ENCODE peak calls at places on chromosome 21, in four cellular contexts. One of them, this sample, is unnamed.

GRCh38 chr21:45334134-45334533 is 46.4 kb upstream of the POFUT2 start:
- DNase-seq in fibroblast of pulmonary artery: no peak
- DNase-seq in breast epithelium: no peak
- DNase-seq in psoas muscle: no peak
- DNase-seq in this sample: no peak

GRCh38 chr21:31366825-31367224 is 22.8 kb upstream of the TIAM1 start:
- DNase-seq in fibroblast of pulmonary artery: peak
- DNase-seq in breast epithelium: no peak
- DNase-seq in psoas muscle: no peak
- DNase-seq in this sample: no peak

GRCh38 chr21:37546949-37547614 is 180.5 kb downstream of the DYRK1A start:
- DNase-seq in fibroblast of pulmonary artery: no peak
- DNase-seq in breast epithelium: no peak
- DNase-seq in psoas muscle: no peak
- DNase-seq in this sample: no peak

GRCh38 chr21:31548688-31549087 is 110.8 kb upstream of the SOD1 start:
- DNase-seq in fibroblast of pulmonary artery: no peak
- DNase-seq in breast epithelium: no peak
- DNase-seq in psoas muscle: no peak
- DNase-seq in this sample: no peak

GRCh38 chr21:16420086-16420724 is 690.4 kb downstream of the USP25 start:
- DNase-seq in fibroblast of pulmonary artery: peak
- DNase-seq in breast epithelium: no peak
- DNase-seq in psoas muscle: peak
- DNase-seq in this sample: no peak

GRCh38 chr21:44054710-44055109 is 42.6 kb downstream of the TRAPPC10 start:
- DNase-seq in fibroblast of pulmonary artery: peak
- DNase-seq in breast epithelium: no peak
- DNase-seq in psoas muscle: no peak
- DNase-seq in this sample: no peak

GRCh38 chr21:15065381-15066230 is 806 bp upstream of the NRIP1 start:
- DNase-seq in fibroblast of pulmonary artery: peak
- DNase-seq in breast epithelium: peak
- DNase-seq in psoas muscle: peak
- DNase-seq in this sample: peak

GRCh38 chr21:17903029-17903806 is 84.1 kb upstream of the C21orf91 start:
- DNase-seq in fibroblast of pulmonary artery: peak
- DNase-seq in breast epithelium: no peak
- DNase-seq in psoas muscle: no peak
- DNase-seq in this sample: peak

GRCh38 chr21:33634254-33634653 is 7.3 kb downstream of the CRYZL1 start:
- DNase-seq in fibroblast of pulmonary artery: no peak
- DNase-seq in breast epithelium: no peak
- DNase-seq in psoas muscle: no peak
- DNase-seq in this sample: no peak

GRCh38 chr21:31282095-31282709 is 61.9 kb downstream of the TIAM1 start:
- DNase-seq in fibroblast of pulmonary artery: peak
- DNase-seq in breast epithelium: no peak
- DNase-seq in psoas muscle: no peak
- DNase-seq in this sample: no peak

GRCh38 chr21:45481566-45481965 is 60.7 kb downstream of the SLC19A1 start:
- DNase-seq in fibroblast of pulmonary artery: no peak
- DNase-seq in breast epithelium: no peak
- DNase-seq in psoas muscle: no peak
- DNase-seq in this sample: no peak

GRCh38 chr21:46159390-46159789 is 4.0 kb upstream of the FTCD start:
- DNase-seq in fibroblast of pulmonary artery: no peak
- DNase-seq in breast epithelium: no peak
- DNase-seq in psoas muscle: peak
- DNase-seq in this sample: no peak

DNA sequence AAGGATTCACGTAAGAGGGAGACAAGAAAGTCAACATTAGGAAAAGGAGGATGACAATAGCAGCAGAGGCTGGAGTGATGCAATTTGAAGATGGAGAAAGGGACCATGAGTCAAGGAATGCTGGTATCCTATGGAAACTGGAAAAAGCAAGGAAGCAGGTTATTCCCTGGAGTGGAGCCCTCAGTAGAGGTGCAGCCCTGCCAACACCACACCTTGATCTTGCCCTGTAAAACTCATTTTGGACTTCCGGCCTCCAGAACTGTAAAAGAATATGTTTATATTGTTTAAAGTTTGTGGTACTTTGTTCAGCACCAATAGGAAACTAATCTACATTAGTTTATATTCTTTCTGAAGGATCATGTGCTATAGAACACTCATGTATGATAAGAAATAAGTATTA is 19.6 kb upstream of the CLDN17 start:
- DNase-seq in fibroblast of pulmonary artery: no peak
- DNase-seq in breast epithelium: no peak
- DNase-seq in psoas muscle: no peak
- DNase-seq in this sample: no peak
- TF ChIP-seq CTCF in fibroblast of pulmonary artery: no peak
- TF ChIP-seq CTCF in breast epithelium: no peak
- TF ChIP-seq CTCF in psoas muscle: no peak
- TF ChIP-seq CTCF in this sample: no peak

GRCh38 chr21:39082656-39083376 is 100.4 kb downstream of the PSMG1 start:
- DNase-seq in fibroblast of pulmonary artery: no peak
- DNase-seq in breast epithelium: no peak
- DNase-seq in psoas muscle: no peak
- DNase-seq in this sample: no peak
- TF ChIP-seq CTCF in fibroblast of pulmonary artery: no peak
- TF ChIP-seq CTCF in breast epithelium: no peak
- TF ChIP-seq CTCF in psoas muscle: no peak
- TF ChIP-seq CTCF in this sample: no peak

DNA sequence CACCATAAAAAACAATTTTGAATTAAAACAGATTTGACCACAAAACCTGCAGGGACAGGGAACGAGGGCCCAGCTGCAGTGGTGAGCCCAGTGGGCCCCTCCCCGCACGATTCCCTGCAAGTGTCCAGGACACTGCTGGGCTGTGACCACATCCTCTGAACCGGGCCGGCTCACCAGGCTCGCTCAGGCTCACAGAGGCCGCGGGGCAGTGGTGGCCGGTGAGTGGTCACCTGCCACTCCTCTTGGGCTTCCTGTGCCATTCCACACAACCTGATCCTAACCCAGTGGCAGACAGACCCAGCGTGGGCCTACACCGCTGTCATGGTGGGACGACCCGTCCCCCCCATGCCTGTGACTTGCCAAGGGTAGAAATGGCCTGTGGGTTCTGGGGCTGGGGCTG is 36.5 kb upstream of the RIPK4 start:
- DNase-seq in fibroblast of pulmonary artery: no peak
- DNase-seq in breast epithelium: no peak
- DNase-seq in psoas muscle: no peak
- DNase-seq in this sample: no peak
- TF ChIP-seq CTCF in fibroblast of pulmonary artery: no peak
- TF ChIP-seq CTCF in breast epithelium: no peak
- TF ChIP-seq CTCF in psoas muscle: no peak
- TF ChIP-seq CTCF in this sample: no peak

GRCh38 chr21:27759820-27760219 is 792.9 kb upstream of the ADAMTS5 start:
- DNase-seq in fibroblast of pulmonary artery: peak
- DNase-seq in breast epithelium: no peak
- DNase-seq in psoas muscle: no peak
- DNase-seq in this sample: no peak
- TF ChIP-seq CTCF in fibroblast of pulmonary artery: peak
- TF ChIP-seq CTCF in breast epithelium: no peak
- TF ChIP-seq CTCF in psoas muscle: no peak
- TF ChIP-seq CTCF in this sample: no peak

GRCh38 chr21:41972511-41973205 is 18.8 kb upstream of the C2CD2 start:
- DNase-seq in fibroblast of pulmonary artery: no peak
- DNase-seq in breast epithelium: peak
- DNase-seq in psoas muscle: peak
- DNase-seq in this sample: no peak

GRCh38 chr21:41974752-41975053 is 20.9 kb upstream of the C2CD2 start:
- DNase-seq in fibroblast of pulmonary artery: no peak
- DNase-seq in breast epithelium: no peak
- DNase-seq in psoas muscle: no peak
- DNase-seq in this sample: no peak

GRCh38 chr21:41975391-41976272 is 21.8 kb upstream of the C2CD2 start:
- DNase-seq in fibroblast of pulmonary artery: no peak
- DNase-seq in breast epithelium: no peak
- DNase-seq in psoas muscle: no peak
- DNase-seq in this sample: no peak

GRCh38 chr21:41973427-41973831 is 19.6 kb upstream of the C2CD2 start:
- DNase-seq in fibroblast of pulmonary artery: no peak
- DNase-seq in breast epithelium: no peak
- DNase-seq in psoas muscle: no peak
- DNase-seq in this sample: no peak

DNA sequence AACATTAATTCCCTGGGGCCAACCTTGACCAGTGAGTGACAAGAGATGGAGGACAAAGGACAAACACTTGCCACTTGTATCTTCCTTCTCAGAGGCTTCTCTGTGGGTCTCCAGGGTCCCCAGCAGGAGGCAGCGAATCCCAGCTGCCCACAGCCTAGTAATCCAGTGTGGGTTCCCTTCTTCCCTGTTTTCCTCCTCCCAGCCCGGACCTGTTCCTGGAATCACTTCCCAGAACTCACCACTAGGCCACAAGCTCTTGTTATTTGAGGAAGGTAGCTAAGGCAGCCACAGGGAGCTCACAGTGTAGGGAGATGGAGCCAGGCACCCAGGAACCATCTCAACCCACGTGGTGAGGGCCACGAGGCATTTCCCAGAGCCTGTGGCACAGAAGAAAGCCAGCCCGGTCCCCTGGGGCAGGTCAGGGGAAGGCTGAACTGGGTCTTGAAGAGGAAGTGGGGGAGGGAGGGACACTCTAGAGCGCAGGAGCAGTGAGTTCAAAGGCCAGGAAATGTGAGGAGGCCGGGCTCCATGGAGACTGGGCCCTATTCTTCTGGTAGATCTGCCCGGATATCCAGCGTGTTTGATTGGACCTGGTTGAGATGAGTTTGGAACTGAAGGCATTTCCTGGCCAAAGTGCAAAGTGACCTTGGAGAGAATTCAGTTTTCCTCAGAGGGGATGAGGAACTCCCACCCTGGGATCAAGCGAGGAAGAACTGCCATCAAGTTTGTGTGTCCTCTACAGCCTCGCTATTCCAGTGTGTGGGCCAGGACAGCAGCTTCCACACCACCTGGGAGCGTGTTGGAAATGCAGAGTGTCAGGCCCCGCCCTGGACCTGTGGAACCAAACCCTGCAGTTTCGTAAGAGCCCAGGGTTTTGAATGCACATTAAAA is 20.3 kb upstream of the C2CD2 start:
- DNase-seq in fibroblast of pulmonary artery: peak
- DNase-seq in breast epithelium: no peak
- DNase-seq in psoas muscle: no peak
- DNase-seq in this sample: peak
- TF ChIP-seq CTCF in fibroblast of pulmonary artery: peak
- TF ChIP-seq CTCF in breast epithelium: no peak
- TF ChIP-seq CTCF in psoas muscle: no peak
- TF ChIP-seq CTCF in this sample: no peak

GRCh38 chr21:19321688-19322087 is 918.1 kb upstream of the TMPRSS15 start:
- DNase-seq in fibroblast of pulmonary artery: no peak
- DNase-seq in breast epithelium: no peak
- DNase-seq in psoas muscle: no peak
- DNase-seq in this sample: no peak

GRCh38 chr21:19326581-19327319 is 923.2 kb upstream of the TMPRSS15 start:
- DNase-seq in fibroblast of pulmonary artery: no peak
- DNase-seq in breast epithelium: no peak
- DNase-seq in psoas muscle: no peak
- DNase-seq in this sample: no peak

DNA sequence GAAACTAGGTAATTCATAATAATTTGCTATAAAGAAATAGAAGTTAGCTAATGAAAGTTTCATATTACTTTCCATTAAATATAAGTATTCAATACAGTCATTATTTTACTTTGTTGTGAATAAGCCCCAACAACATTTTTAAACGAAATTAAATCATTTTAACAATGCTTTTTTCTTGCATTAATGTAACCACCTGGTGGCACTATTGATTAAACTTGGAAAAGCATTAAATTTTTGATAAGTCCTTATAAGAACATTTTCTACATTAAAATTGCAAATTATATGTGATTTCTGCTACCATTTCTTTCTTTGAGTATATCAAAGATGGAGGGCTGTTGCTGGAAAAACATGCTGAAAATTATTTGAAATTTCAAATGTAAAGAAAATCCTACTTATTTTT is 918.8 kb upstream of the TMPRSS15 start:
- DNase-seq in fibroblast of pulmonary artery: peak
- DNase-seq in breast epithelium: no peak
- DNase-seq in psoas muscle: no peak
- DNase-seq in this sample: no peak
- TF ChIP-seq CTCF in fibroblast of pulmonary artery: no peak
- TF ChIP-seq CTCF in breast epithelium: no peak
- TF ChIP-seq CTCF in psoas muscle: no peak
- TF ChIP-seq CTCF in this sample: no peak

GRCh38 chr21:42309753-42310213 is 5.4 kb downstream of the TFF3 start:
- DNase-seq in fibroblast of pulmonary artery: peak
- DNase-seq in breast epithelium: no peak
- DNase-seq in psoas muscle: peak
- DNase-seq in this sample: peak

GRCh38 chr21:42310411-42311001 is 4.7 kb downstream of the TFF3 start:
- DNase-seq in fibroblast of pulmonary artery: no peak
- DNase-seq in breast epithelium: no peak
- DNase-seq in psoas muscle: no peak
- DNase-seq in this sample: no peak

GRCh38 chr21:42307106-42307505 is 8.1 kb downstream of the TFF3 start:
- DNase-seq in fibroblast of pulmonary artery: no peak
- DNase-seq in breast epithelium: no peak
- DNase-seq in psoas muscle: no peak
- DNase-seq in this sample: no peak

GRCh38 chr21:42308161-42308913 is 6.9 kb downstream of the TFF3 start:
- DNase-seq in fibroblast of pulmonary artery: no peak
- DNase-seq in breast epithelium: no peak
- DNase-seq in psoas muscle: no peak
- DNase-seq in this sample: no peak

DNA sequence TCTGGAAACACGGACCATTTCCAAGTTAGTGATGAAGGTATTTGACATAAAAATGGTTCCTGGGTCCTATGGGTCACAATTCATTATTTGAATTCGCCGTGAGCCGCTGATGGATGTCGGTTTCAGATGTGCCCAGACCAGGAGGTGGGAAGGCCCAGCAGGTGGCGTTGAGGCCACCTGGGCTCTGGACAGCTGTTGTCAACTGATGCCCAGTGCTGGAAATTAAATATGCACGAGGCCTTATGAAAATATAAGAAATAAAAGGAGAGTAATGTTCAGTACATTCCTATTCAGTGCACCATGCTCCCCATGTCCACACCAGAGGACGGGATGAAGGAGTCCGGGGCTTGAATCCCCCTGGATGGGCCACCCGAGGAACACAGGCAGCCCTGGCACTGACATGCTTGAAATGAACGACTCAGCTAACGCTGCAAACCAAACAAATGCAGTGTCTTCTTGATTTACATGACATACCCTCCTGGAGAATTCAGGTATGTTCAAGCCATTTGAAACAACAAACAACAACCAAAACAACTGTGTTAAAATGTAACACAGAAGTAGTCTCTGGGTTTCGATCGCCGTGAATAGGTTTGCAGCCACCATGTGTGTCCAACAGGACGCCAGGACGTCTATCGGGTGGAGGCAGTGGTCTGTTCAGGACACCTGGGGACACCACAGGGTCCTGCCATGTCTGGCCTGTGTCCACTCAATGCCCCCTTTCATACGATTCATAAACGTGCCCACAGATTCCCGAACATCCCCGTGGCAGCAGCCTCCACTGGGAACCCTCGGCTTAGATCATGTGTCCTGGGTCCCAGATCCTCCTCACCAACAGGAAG is 6.1 kb downstream of the TFF3 start:
- DNase-seq in fibroblast of pulmonary artery: no peak
- DNase-seq in breast epithelium: no peak
- DNase-seq in psoas muscle: no peak
- DNase-seq in this sample: no peak
- TF ChIP-seq CTCF in fibroblast of pulmonary artery: no peak
- TF ChIP-seq CTCF in breast epithelium: no peak
- TF ChIP-seq CTCF in psoas muscle: no peak
- TF ChIP-seq CTCF in this sample: no peak